ENCODE peak calls at places on chromosomes 3 and 15, in five cellular contexts. T is heart left ventricle, S is AG09309, A is GM23338, D is fibroblast of pulmonary artery. O is an unnamed sample.

GRCh38 chr15:78179286-78179840 is 30.2 kb downstream of the IDH3A start:
- DNase-seq in T (no peak), S (no peak), D (no peak), A (no peak), O (no peak)

GRCh38 chr3:38165722-38166387 is 518 bp downstream of the OXSR1 start:
- DNase-seq in S (no peak), D (no peak), T (no peak), A (peak; percentile 58), O (peak; percentile 65)

GRCh38 chr15:91116379-91117067 is 16.5 kb downstream of the SV2B start:
- DNase-seq in D (peak; percentile 46), T (no peak), A (no peak), S (no peak), O (peak; percentile 48)

GRCh38 chr3:49747792-49748480 is 24.2 kb upstream of the GMPPB start:
- DNase-seq in T (no peak), A (no peak), S (peak; percentile 33), D (peak; percentile 85), O (no peak)

GRCh38 chr15:25773248-25773647 is 89.9 kb downstream of the ATP10A start:
- DNase-seq in D (no peak), T (no peak), A (no peak), S (no peak), O (no peak)

GRCh38 chr3:51100543-51100851 is 284.6 kb upstream of the MANF start:
- DNase-seq in T (no peak), A (no peak), S (no peak), D (no peak), O (no peak)

GRCh38 chr3:18111702-18112311 is 313.3 kb downstream of the SATB1 start:
- DNase-seq in T (no peak), D (no peak), A (peak; percentile 21), S (no peak), O (no peak)

GRCh38 chr15:78726870-78727551 is 84.3 kb downstream of the ADAMTS7 start:
- DNase-seq in A (peak; percentile 92), T (no peak), S (no peak), D (no peak), O (no peak)

GRCh38 chr15:22241451-22241850 is 161.1 kb downstream of the OR4M2 start:
- DNase-seq in D (no peak), A (no peak), S (no peak), T (no peak), O (no peak)

GRCh38 chr3:69420781-69421520 is 35.1 kb upstream of the FRMD4B start:
- DNase-seq in A (no peak), T (peak; percentile 63), D (peak; percentile 72), S (no peak), O (no peak)

GRCh38 chr15:75625542-75626347 is at the start of gene SNUPN:
- DNase-seq in S (no peak), T (peak; percentile 96), D (peak; percentile 92), A (peak; percentile 98), O (peak; percentile 95)

GRCh38 chr3:62761711-62762110 is 113.5 kb downstream of the CADPS start:
- DNase-seq in D (no peak), A (no peak), T (no peak), S (no peak), O (no peak)

GRCh38 chr3:115381573-115381912 is 234.5 kb upstream of the ZBTB20 start:
- DNase-seq in A (no peak), S (no peak), D (peak; percentile 51), T (peak; percentile 61), O (peak; percentile 61)

GRCh38 chr3:79032686-79033318 is 735.0 kb downstream of the ROBO1 start:
- DNase-seq in A (peak; percentile 76), S (peak; percentile 25), D (peak; percentile 82), T (no peak), O (no peak)

GRCh38 chr3:187464682-187465081 is 96.5 kb downstream of the RTP4 start:
- DNase-seq in S (no peak), D (no peak), T (no peak), A (no peak), O (no peak)

GRCh38 chr3:184466413-184466960 is 86.6 kb downstream of the CHRD start:
- DNase-seq in S (no peak), T (peak; percentile 80), D (peak; percentile 54), A (no peak), O (peak; percentile 55)

GRCh38 chr15:42411884-42412283 is 52.6 kb downstream of the CAPN3 start:
- DNase-seq in T (no peak), A (no peak), S (no peak), D (no peak), O (no peak)

GRCh38 chr3:132781922-132782321 is 59.7 kb upstream of the NPHP3 start:
- DNase-seq in S (no peak), T (no peak), D (no peak), A (no peak), O (no peak)

GRCh38 chr15:75249726-75250125 is 8.4 kb upstream of the GOLGA6C start:
- DNase-seq in T (no peak), S (no peak), A (no peak), D (no peak), O (no peak)

GRCh38 chr3:65338571-65338970 is 650.8 kb upstream of the ADAMTS9 start:
- DNase-seq in D (no peak), A (no peak), S (no peak), T (no peak), O (no peak)

GRCh38 chr15:66965201-66965900 is 100.1 kb upstream of the SMAD3 start:
- DNase-seq in T (no peak), S (no peak), A (no peak), D (no peak), O (no peak)

GRCh38 chr3:66158933-66159332 is 61.9 kb upstream of the SLC25A26 start:
- DNase-seq in A (no peak), S (no peak), T (no peak), D (no peak), O (no peak)

GRCh38 chr3:49841126-49841525 is 15.2 kb downstream of the TRAIP start:
- DNase-seq in T (no peak), A (peak; percentile 78), S (no peak), D (peak; percentile 44), O (no peak)

GRCh38 chr15:37880009-37880834 is 54.2 kb upstream of the TMCO5A start:
- DNase-seq in S (no peak), A (peak; percentile 78), T (no peak), D (peak; percentile 82), O (peak; percentile 6)

GRCh38 chr3:78855190-78855589 is 912.6 kb downstream of the ROBO1 start:
- DNase-seq in S (no peak), A (no peak), T (no peak), D (no peak), O (no peak)

GRCh38 chr3:165754219-165755007 is 82.8 kb downstream of the BCHE start:
- DNase-seq in A (no peak), D (no peak), S (no peak), T (no peak), O (no peak)

DNA sequence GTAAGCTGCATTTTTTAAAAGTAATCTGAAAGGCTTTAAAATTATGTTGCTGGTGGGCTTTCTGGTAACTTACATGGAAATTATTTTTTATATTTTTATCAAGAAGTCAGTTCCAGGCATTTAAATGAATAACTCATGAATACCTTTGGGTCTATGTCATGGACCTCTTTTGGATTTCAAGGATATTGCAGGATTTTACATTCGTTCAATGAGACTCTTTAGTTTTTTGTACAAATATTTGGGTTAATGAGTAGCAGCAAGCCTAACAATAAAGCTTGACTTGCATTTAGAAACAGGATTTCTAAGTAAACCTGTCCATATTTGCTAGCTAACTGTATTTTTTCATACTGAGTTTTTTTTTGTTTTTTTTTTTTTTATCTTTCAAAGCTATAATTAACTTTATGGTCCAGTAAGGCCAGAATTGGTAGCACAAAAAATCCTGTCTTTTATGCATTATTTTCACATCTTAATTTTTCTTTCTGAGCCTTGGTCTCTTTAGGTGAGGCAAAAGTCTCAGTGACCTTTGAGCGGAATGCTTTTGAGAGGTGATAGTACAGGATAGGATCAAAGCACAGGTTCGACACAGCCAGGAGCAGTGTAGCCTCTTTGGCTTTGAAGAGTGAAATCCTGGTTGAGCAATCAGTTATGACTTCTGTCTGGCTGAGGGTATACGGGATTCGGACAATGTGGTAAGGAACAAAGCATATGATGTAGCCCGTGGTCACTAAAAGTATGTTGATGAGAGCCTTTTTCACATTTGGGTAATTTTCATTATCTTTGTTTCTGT is 4.8 kb downstream of the GPR171 start:
- DNase-seq in S (no peak), T (no peak), D (peak; percentile 20), A (no peak), O (no peak)
- TF ChIP-seq CTCF in S (no peak), T (no peak), D (no peak), A (no peak), O (no peak)

DNA sequence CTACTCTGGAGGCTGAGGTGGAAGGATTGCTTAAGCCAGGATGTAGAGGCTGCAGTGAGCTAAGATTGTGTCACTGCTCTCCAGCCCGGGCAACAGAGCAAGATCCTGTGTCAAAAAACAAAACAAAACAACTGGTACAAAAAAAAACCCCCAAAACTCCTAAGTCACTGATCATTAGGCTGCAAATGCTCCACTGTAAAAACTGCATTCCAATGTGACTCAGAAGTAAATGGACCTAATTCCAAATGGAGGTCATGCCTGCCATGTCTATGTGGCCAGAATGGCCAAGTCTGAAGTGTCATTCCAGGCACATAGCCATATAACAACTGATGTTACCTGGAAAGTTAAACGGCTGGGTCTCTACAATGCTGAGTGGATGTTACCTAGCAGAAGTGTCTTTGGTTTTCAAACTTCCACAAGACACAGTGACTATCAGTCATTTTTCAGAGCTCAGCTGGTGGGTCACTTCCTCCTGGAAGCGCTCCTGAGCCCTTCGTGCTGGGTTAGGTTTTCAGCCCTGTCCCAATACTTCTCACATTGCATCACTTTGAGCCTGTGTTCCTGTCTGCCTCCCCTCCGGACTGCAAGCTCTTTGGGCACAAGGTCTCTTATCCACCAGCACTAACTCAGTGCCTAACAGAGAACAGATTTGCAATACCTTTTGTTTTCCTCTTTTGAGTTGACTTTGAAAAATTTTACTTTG is 10.6 kb downstream of the FSTL1 start:
- DNase-seq in D (no peak), S (no peak), T (no peak), A (no peak), O (no peak)
- H3K4me3 ChIP-seq in D (no peak overlapping the region), S (no peak overlapping the region), T (no peak overlapping the region), A (no peak overlapping the region), O (no peak overlapping the region)

GRCh38 chr3:11211531-11212300 is 57.4 kb downstream of the HRH1 start:
- DNase-seq in A (peak; percentile 23), T (no peak), D (peak; percentile 61), S (no peak), O (no peak)
- TF ChIP-seq CTCF in A (no peak), T (no peak), D (peak; percentile 40), S (peak; percentile 26), O (no peak)

GRCh38 chr3:73508330-73508954 is 116.3 kb downstream of the PDZRN3 start:
- DNase-seq in D (peak; percentile 81), S (no peak), T (no peak), A (peak; percentile 92), O (no peak)
- H3K4me3 ChIP-seq in D (no peak overlapping the region), S (no peak overlapping the region), T (no peak overlapping the region), A (no peak overlapping the region), O (no peak overlapping the region)

GRCh38 chr3:129046037-129046731 is 14.4 kb upstream of the GP9 start:
- DNase-seq in A (peak; percentile 91), T (no peak), S (no peak), D (no peak), O (no peak)
- TF ChIP-seq CTCF in A (peak; percentile 50), T (no peak), S (no peak), D (no peak), O (peak; percentile 3)